ENCODE peak calls at places on chromosomes 12 and 14, in four cellular contexts. I is lung; D is prostate gland; P is CD8-positive, alpha-beta T cell. U is an unnamed sample.

GRCh38 chr12:128043317-128043716 is 223.7 kb upstream of the TMEM132C start:
- DNase-seq in I (no peak), D (no peak), P (no peak), U (no peak)

GRCh38 chr12:107845226-107845979 is 70.9 kb downstream of the ASCL4 start:
- DNase-seq in I (no peak), D (no peak), P (no peak), U (no peak)

GRCh38 chr12:57430117-57430930 is 519 bp downstream of the R3HDM2 start:
- DNase-seq in I (peak), D (no peak), P (peak), U (peak)

GRCh38 chr12:114936148-114937099 is 252.4 kb upstream of the TBX3 start:
- DNase-seq in I (no peak), D (no peak), P (no peak), U (peak)

GRCh38 chr12:109739747-109740693 is 26.4 kb downstream of the FAM222A start:
- DNase-seq in I (no peak), D (no peak), P (no peak), U (no peak)

GRCh38 chr14:68407275-68407674 is 385.6 kb downstream of the ZFP36L1 start:
- DNase-seq in I (no peak), D (no peak), P (no peak), U (no peak)

GRCh38 chr12:94134226-94134795 is 14.1 kb upstream of the PLXNC1 start:
- DNase-seq in I (no peak), D (no peak), P (peak), U (no peak)

GRCh38 chr12:123150273-123150803 is 552 bp downstream of the PITPNM2 start:
- DNase-seq in I (no peak), D (no peak), P (no peak), U (no peak)

GRCh38 chr12:76529226-76529918 is 30.2 kb downstream of the OSBPL8 start:
- DNase-seq in I (no peak), D (no peak), P (no peak), U (no peak)

GRCh38 chr14:53783256-53783655 is 173.4 kb downstream of the BMP4 start:
- DNase-seq in I (no peak), D (no peak), P (no peak), U (no peak)

GRCh38 chr14:78278464-78278863 is 108.3 kb downstream of the NRXN3 start:
- DNase-seq in I (no peak), D (no peak), P (no peak), U (no peak)

GRCh38 chr12:100141998-100142850 is 450 bp downstream of the BLTP3B start:
- DNase-seq in I (peak), D (peak), P (no peak), U (peak)

GRCh38 chr14:66827182-66827581 is 319.2 kb downstream of the GPHN start:
- DNase-seq in I (no peak), D (no peak), P (no peak), U (no peak)

GRCh38 chr14:103312006-103312635 is 21.9 kb upstream of the EIF5 start:
- DNase-seq in I (no peak), D (no peak), P (no peak), U (no peak)

GRCh38 chr14:21107360-21107781 is 6.5 kb downstream of the TMEM253 start:
- DNase-seq in I (no peak), D (no peak), P (no peak), U (peak)

GRCh38 chr14:33839193-33840076 is 111.4 kb downstream of the EGLN3 start:
- DNase-seq in I (peak), D (peak), P (peak), U (peak)

GRCh38 chr14:73634333-73634833 is 10.4 kb upstream of the DNAL1 start:
- DNase-seq in I (peak), D (peak), P (no peak), U (no peak)
- H3K4me3 ChIP-seq in I (peak), D (peak), P (peak), U (peak)

DNA sequence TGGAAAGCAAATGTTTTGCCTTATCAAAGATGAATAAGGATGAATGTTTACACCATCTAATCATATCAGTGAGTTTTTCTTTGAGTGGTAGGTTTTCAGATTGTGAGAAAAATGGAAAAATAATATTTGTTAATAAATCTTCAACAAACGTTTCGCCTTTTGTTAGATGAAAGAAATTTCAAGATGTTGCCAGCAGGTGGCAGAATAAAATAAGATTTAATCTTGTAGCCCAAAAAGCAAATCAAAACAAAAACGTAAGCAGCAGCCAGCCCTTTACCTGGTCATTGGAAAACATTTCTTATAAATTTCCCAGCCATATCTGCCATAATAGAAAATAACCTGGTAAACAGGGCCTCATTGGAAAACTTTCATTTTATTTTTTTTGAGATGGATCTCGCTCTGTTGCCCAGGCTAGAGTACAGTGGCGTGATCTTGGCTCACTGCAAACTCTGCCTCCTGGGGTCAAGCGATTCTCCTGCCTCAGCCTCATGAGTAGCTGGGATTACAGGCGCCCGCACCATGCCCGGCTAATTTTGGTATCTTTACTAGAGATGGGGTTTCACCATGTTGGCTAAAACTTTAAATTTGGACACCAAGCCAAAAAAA is 15.4 kb upstream of the TMEM120B start:
- DNase-seq in I (no peak), D (peak), P (peak), U (no peak)
- TF ChIP-seq CTCF in I (peak), D (peak), P (peak), U (no peak)

DNA sequence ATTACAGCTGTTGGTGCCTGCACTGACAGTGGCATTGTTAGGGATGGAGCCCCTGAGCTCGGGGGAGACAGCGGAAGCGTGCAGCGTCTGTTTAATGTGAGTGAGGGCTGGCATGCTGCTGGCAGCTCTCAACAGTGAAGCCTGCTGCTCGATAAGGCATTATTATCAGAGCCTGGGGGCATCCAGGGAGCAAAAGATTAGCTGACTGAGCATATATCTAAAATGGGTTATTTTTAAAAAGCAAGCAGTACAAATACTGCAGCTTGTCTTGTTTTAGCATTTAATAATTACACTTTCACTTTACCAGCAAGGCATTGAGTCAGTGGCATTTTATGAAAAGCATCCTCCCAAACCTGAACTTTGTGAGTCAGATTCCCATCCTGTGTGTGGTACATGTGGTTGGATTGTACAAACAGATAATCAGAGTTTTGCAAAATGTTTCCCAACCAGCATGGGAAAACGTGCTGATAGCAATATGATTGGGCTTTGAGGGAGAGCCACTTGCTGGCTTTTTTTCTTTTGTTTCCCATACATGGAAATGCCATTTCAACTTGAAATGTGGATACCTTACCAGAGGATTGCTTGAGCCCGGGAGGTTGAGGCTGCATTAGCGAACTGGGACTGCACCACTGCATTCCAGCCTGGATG is 150.8 kb downstream of the PRKCH start:
- DNase-seq in I (peak), D (no peak), P (peak), U (peak)
- H3K4me3 ChIP-seq in I (no peak), D (no peak), P (peak), U (peak)

GRCh38 chr14:101248056-101248725 is 313.1 kb upstream of the DIO3 start:
- DNase-seq in I (peak), D (no peak), P (no peak), U (no peak)
- TF ChIP-seq CTCF in I (no peak), D (no peak), P (no peak), U (no peak)

DNA sequence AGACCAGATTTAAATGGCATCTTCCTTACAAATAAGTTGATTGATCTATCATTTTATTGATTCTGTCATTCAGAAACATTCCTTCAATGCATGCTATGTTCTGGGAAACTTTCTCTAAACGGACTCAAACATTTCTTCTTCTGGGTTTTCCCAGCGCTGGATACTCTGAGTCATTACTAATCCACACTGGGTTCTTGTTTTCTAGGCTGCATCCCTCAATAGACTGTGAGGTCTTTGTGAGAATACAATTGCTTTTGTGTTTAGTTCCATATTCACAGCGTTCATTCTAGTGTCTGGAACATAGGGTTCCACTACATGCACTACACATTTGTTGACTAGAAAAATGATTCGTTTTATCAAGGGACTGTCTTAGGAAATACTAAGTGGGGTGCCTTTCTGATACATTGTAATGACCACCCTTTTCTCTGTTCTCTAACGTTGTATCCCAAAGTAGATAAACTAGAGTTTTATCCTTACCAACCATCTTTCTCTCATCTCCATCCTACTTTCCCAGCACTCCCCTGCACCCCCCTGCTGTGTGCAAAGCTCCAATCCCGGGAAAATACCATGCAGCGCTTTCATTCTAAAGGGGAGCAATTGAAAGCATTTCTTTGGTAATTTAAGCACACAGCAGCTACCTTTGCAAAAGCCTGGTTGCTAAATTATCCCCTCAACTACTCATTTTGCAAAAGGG is 878.7 kb downstream of the DIO2 start:
- DNase-seq in I (no peak), D (no peak), P (no peak), U (no peak)
- H3K4me3 ChIP-seq in I (no peak), D (no peak), P (no peak), U (no peak)

GRCh38 chr14:22764382-22764781 is 2.1 kb upstream of the OXA1L start:
- DNase-seq in I (no peak), D (no peak), P (no peak), U (no peak)
- TF ChIP-seq CTCF in I (no peak), D (no peak), P (no peak), U (no peak)

GRCh38 chr12:97560766-97561165 is 98.2 kb downstream of the RMST start:
- DNase-seq in I (no peak), D (no peak), P (no peak), U (no peak)
- H3K4me3 ChIP-seq in I (no peak), D (no peak), P (no peak), U (no peak)